ENCODE peak calls at places on chromosomes 7 and 10, in four cellular contexts. One of them, this sample, is unnamed.

GRCh38 chr7:100974021-100974420 is 4.7 kb downstream of the MUC12 start:
- DNase-seq in H1: no peak
- DNase-seq in GM12878: no peak
- DNase-seq in HepG2: no peak
- DNase-seq in this sample: no peak

GRCh38 chr7:88985309-88985708 is 189.8 kb upstream of the TEX47 start:
- DNase-seq in H1: no peak
- DNase-seq in GM12878: no peak
- DNase-seq in HepG2: no peak
- DNase-seq in this sample: no peak

GRCh38 chr7:148699772-148700629 is 1.3 kb downstream of the CUL1 start:
- DNase-seq in H1: no peak
- DNase-seq in GM12878: no peak
- DNase-seq in HepG2: peak
- DNase-seq in this sample: peak

GRCh38 chr7:157654350-157654749 is 317.5 kb downstream of the DNAJB6 start:
- DNase-seq in H1: no peak
- DNase-seq in GM12878: no peak
- DNase-seq in HepG2: no peak
- DNase-seq in this sample: no peak

GRCh38 chr7:139721844-139722243 is 56.0 kb downstream of the HIPK2 start:
- DNase-seq in H1: no peak
- DNase-seq in GM12878: no peak
- DNase-seq in HepG2: no peak
- DNase-seq in this sample: no peak

GRCh38 chr7:89311886-89312285 is 516.3 kb upstream of the TEX47 start:
- DNase-seq in H1: no peak
- DNase-seq in GM12878: no peak
- DNase-seq in HepG2: no peak
- DNase-seq in this sample: no peak

GRCh38 chr7:5630670-5631069 is 150.8 kb downstream of the RNF216 start:
- DNase-seq in H1: no peak
- DNase-seq in GM12878: no peak
- DNase-seq in HepG2: no peak
- DNase-seq in this sample: no peak

GRCh38 chr7:66631471-66631870 is 2.8 kb downstream of the KCTD7 start:
- DNase-seq in H1: no peak
- DNase-seq in GM12878: no peak
- DNase-seq in HepG2: no peak
- DNase-seq in this sample: no peak

GRCh38 chr10:101323495-101323894 is 30.5 kb upstream of the BTRC start:
- DNase-seq in H1: no peak
- DNase-seq in GM12878: no peak
- DNase-seq in HepG2: no peak
- DNase-seq in this sample: no peak

GRCh38 chr7:45256309-45256708 is 98.7 kb downstream of the RAMP3 start:
- DNase-seq in H1: no peak
- DNase-seq in GM12878: no peak
- DNase-seq in HepG2: no peak
- DNase-seq in this sample: no peak

GRCh38 chr7:45252857-45253256 is 95.3 kb downstream of the RAMP3 start:
- DNase-seq in H1: no peak
- DNase-seq in GM12878: no peak
- DNase-seq in HepG2: no peak
- DNase-seq in this sample: no peak

GRCh38 chr7:45255187-45255586 is 97.6 kb downstream of the RAMP3 start:
- DNase-seq in H1: no peak
- DNase-seq in GM12878: no peak
- DNase-seq in HepG2: no peak
- DNase-seq in this sample: no peak

GRCh38 chr7:45253368-45253767 is 95.8 kb downstream of the RAMP3 start:
- DNase-seq in H1: no peak
- DNase-seq in GM12878: no peak
- DNase-seq in HepG2: no peak
- DNase-seq in this sample: no peak

GRCh38 chr7:45252248-45252647 is 94.7 kb downstream of the RAMP3 start:
- DNase-seq in H1: no peak
- DNase-seq in GM12878: no peak
- DNase-seq in HepG2: no peak
- DNase-seq in this sample: no peak
- TF ChIP-seq CBX5 in H1: no peak
- TF ChIP-seq CBX5 in GM12878: no peak
- TF ChIP-seq CBX5 in HepG2: no peak
- TF ChIP-seq CBX5 in this sample: no peak

GRCh38 chr10:44765299-44765698 is 145.8 kb upstream of the TMEM72 start:
- DNase-seq in H1: no peak
- DNase-seq in GM12878: no peak
- DNase-seq in HepG2: no peak
- DNase-seq in this sample: no peak

GRCh38 chr10:44769449-44769848 is 141.7 kb upstream of the TMEM72 start:
- DNase-seq in H1: no peak
- DNase-seq in GM12878: no peak
- DNase-seq in HepG2: no peak
- DNase-seq in this sample: no peak

GRCh38 chr10:44761076-44761475 is 150.1 kb upstream of the TMEM72 start:
- DNase-seq in H1: no peak
- DNase-seq in GM12878: no peak
- DNase-seq in HepG2: no peak
- DNase-seq in this sample: no peak

GRCh38 chr10:44763331-44763730 is 147.8 kb upstream of the TMEM72 start:
- DNase-seq in H1: no peak
- DNase-seq in GM12878: no peak
- DNase-seq in HepG2: no peak
- DNase-seq in this sample: no peak

GRCh38 chr10:44766601-44767000 is 144.5 kb upstream of the TMEM72 start:
- DNase-seq in H1: no peak
- DNase-seq in GM12878: no peak
- DNase-seq in HepG2: no peak
- DNase-seq in this sample: no peak
- TF ChIP-seq CBX5 in H1: no peak
- TF ChIP-seq CBX5 in GM12878: no peak
- TF ChIP-seq CBX5 in HepG2: no peak
- TF ChIP-seq CBX5 in this sample: no peak

GRCh38 chr7:159064121-159064815 is 80.4 kb downstream of the VIPR2 start:
- DNase-seq in H1: no peak
- DNase-seq in GM12878: no peak
- DNase-seq in HepG2: no peak
- DNase-seq in this sample: no peak
- TF ChIP-seq CBX5 in H1: no peak
- TF ChIP-seq CBX5 in GM12878: no peak
- TF ChIP-seq CBX5 in HepG2: no peak
- TF ChIP-seq CBX5 in this sample: no peak

GRCh38 chr7:30003098-30003497 is 13.5 kb upstream of the SCRN1 start:
- DNase-seq in H1: no peak
- DNase-seq in GM12878: no peak
- DNase-seq in HepG2: no peak
- DNase-seq in this sample: no peak
- TF ChIP-seq CBX5 in H1: no peak
- TF ChIP-seq CBX5 in GM12878: no peak
- TF ChIP-seq CBX5 in HepG2: no peak
- TF ChIP-seq CBX5 in this sample: no peak

DNA sequence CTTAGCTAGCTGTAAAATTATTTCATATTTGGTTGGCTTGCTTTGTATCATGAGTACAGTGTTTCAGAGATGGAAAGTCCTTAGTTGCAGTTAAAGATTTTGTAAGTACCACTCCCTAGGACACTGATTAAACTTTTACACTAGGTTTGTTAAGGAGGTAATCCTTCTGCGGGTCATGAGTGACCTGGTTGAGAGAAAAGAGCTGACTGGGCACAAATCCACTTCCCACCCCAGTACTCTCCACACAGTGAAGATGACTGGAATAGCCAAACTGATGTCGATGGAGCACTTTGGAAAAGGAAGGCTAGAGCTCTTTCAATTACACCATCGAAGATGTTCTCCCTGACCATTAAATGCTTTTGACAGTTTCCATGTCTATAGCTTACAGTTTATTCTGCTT is 191.9 kb downstream of the CSTF2T start:
- DNase-seq in H1: no peak
- DNase-seq in GM12878: no peak
- DNase-seq in HepG2: no peak
- DNase-seq in this sample: no peak
- TF ChIP-seq CBX5 in H1: no peak
- TF ChIP-seq CBX5 in GM12878: no peak
- TF ChIP-seq CBX5 in HepG2: no peak
- TF ChIP-seq CBX5 in this sample: no peak

This sample was measured in K562.